ENCODE peak calls at places on chromosomes 5 and 9, in nine cellular contexts. One of them, this sample, is unnamed.

GRCh38 chr5:139414601-139415121 is 10.8 kb upstream of the SPATA24 start:
- DNase-seq in Calu3: no peak
- DNase-seq in amygdala: no peak
- DNase-seq in WTC11: no peak
- DNase-seq in AG20443: no peak
- DNase-seq in effector memory CD8-positive, alpha-beta T cell: no peak
- DNase-seq in NT2/D1: no peak
- DNase-seq in astrocyte of the spinal cord: no peak
- DNase-seq in H54: no peak
- DNase-seq in this sample: no peak

GRCh38 chr9:99365233-99365980 is 143.3 kb downstream of the SEC61B start:
- DNase-seq in Calu3: no peak
- DNase-seq in amygdala: no peak
- DNase-seq in WTC11: no peak
- DNase-seq in AG20443: peak
- DNase-seq in effector memory CD8-positive, alpha-beta T cell: no peak
- DNase-seq in NT2/D1: no peak
- DNase-seq in astrocyte of the spinal cord: peak
- DNase-seq in H54: no peak
- DNase-seq in this sample: peak

GRCh38 chr9:89945133-89945532 is 340.3 kb downstream of the GADD45G start:
- DNase-seq in Calu3: no peak
- DNase-seq in amygdala: no peak
- DNase-seq in WTC11: peak
- DNase-seq in AG20443: no peak
- DNase-seq in effector memory CD8-positive, alpha-beta T cell: no peak
- DNase-seq in NT2/D1: no peak
- DNase-seq in astrocyte of the spinal cord: no peak
- DNase-seq in H54: no peak
- DNase-seq in this sample: no peak

GRCh38 chr5:113118298-113118697 is 141.7 kb downstream of the DCP2 start:
- DNase-seq in Calu3: no peak
- DNase-seq in amygdala: no peak
- DNase-seq in WTC11: no peak
- DNase-seq in AG20443: no peak
- DNase-seq in effector memory CD8-positive, alpha-beta T cell: no peak
- DNase-seq in NT2/D1: no peak
- DNase-seq in astrocyte of the spinal cord: no peak
- DNase-seq in H54: no peak
- DNase-seq in this sample: no peak

GRCh38 chr5:133489632-133490031 is 122.7 kb downstream of the FSTL4 start:
- DNase-seq in Calu3: peak
- DNase-seq in amygdala: no peak
- DNase-seq in WTC11: no peak
- DNase-seq in AG20443: no peak
- DNase-seq in effector memory CD8-positive, alpha-beta T cell: no peak
- DNase-seq in NT2/D1: no peak
- DNase-seq in astrocyte of the spinal cord: no peak
- DNase-seq in H54: no peak
- DNase-seq in this sample: no peak

GRCh38 chr5:135489466-135490244 is 37.5 kb upstream of the TIFAB start:
- DNase-seq in Calu3: no peak
- DNase-seq in amygdala: no peak
- DNase-seq in WTC11: peak
- DNase-seq in AG20443: peak
- DNase-seq in effector memory CD8-positive, alpha-beta T cell: no peak
- DNase-seq in NT2/D1: no peak
- DNase-seq in astrocyte of the spinal cord: peak
- DNase-seq in H54: no peak
- DNase-seq in this sample: no peak

GRCh38 chr5:117829646-117830045 is 1158.7 kb downstream of the DTWD2 start:
- DNase-seq in Calu3: no peak
- DNase-seq in amygdala: no peak
- DNase-seq in WTC11: peak
- DNase-seq in AG20443: no peak
- DNase-seq in effector memory CD8-positive, alpha-beta T cell: no peak
- DNase-seq in NT2/D1: peak
- DNase-seq in astrocyte of the spinal cord: no peak
- DNase-seq in H54: no peak
- DNase-seq in this sample: no peak

GRCh38 chr5:56574778-56575177 is 240.6 kb upstream of the MAP3K1 start:
- DNase-seq in Calu3: no peak
- DNase-seq in amygdala: no peak
- DNase-seq in WTC11: no peak
- DNase-seq in AG20443: no peak
- DNase-seq in effector memory CD8-positive, alpha-beta T cell: no peak
- DNase-seq in NT2/D1: no peak
- DNase-seq in astrocyte of the spinal cord: no peak
- DNase-seq in H54: no peak
- DNase-seq in this sample: no peak

GRCh38 chr9:134656334-134657034 is 14.9 kb downstream of the COL5A1 start:
- DNase-seq in Calu3: no peak
- DNase-seq in amygdala: no peak
- DNase-seq in WTC11: no peak
- DNase-seq in AG20443: no peak
- DNase-seq in effector memory CD8-positive, alpha-beta T cell: no peak
- DNase-seq in NT2/D1: no peak
- DNase-seq in astrocyte of the spinal cord: no peak
- DNase-seq in H54: no peak
- DNase-seq in this sample: no peak